ENCODE peak calls at places on chromosomes 5 and 9, in six cellular contexts. Q is breast epithelium, C is SK-N-SH, M is thoracic aorta, W is endothelial cell, L is AG10803. J is an unnamed sample.

GRCh38 chr9:121739971-121740370 is 88.5 kb downstream of the DAB2IP start:
- DNase-seq in Q (no peak), C (no peak), M (no peak), W (no peak), L (no peak), J (no peak)

GRCh38 chr5:171429543-171429910 is 10.1 kb downstream of the FGF18 start:
- DNase-seq in Q (no peak), C (no peak), M (no peak), W (no peak), L (no peak), J (no peak)

GRCh38 chr9:117546894-117547293 is 132.0 kb upstream of the ASTN2 start:
- DNase-seq in Q (no peak), C (peak; percentile 46), M (no peak), W (peak; percentile 38), L (no peak), J (peak; percentile 16)

GRCh38 chr5:83957188-83957587 is 236.5 kb upstream of the HAPLN1 start:
- DNase-seq in Q (no peak), C (no peak), M (no peak), W (no peak), L (no peak), J (no peak)

GRCh38 chr5:60066502-60066901 is 173.0 kb upstream of the PDE4D start:
- DNase-seq in Q (no peak), C (no peak), M (no peak), W (no peak), L (no peak), J (no peak)

GRCh38 chr5:95715799-95716461 is 15.2 kb upstream of the RHOBTB3 start:
- DNase-seq in Q (no peak), C (no peak), M (no peak), W (no peak), L (peak; percentile 88), J (peak; percentile 44)

GRCh38 chr9:83285836-83286235 is 222.9 kb upstream of the RASEF start:
- DNase-seq in Q (no peak), C (no peak), M (no peak), W (no peak), L (no peak), J (no peak)

GRCh38 chr5:96072138-96072790 is 110.6 kb upstream of the ELL2 start:
- DNase-seq in Q (no peak), C (no peak), M (no peak), W (no peak), L (no peak), J (no peak)

GRCh38 chr9:129759329-129759728 is 6.5 kb upstream of the PTGES start:
- DNase-seq in Q (no peak), C (no peak), M (no peak), W (no peak), L (no peak), J (no peak)

GRCh38 chr9:107755267-107755666 is 265.7 kb upstream of the KLF4 start:
- DNase-seq in Q (peak; percentile 46), C (no peak), M (no peak), W (no peak), L (peak; percentile 75), J (no peak)

GRCh38 chr5:66565878-66566277 is 30.3 kb upstream of the MAST4 start:
- DNase-seq in Q (no peak), C (no peak), M (no peak), W (no peak), L (no peak), J (no peak)

GRCh38 chr9:134396258-134396742 is 70.0 kb downstream of the RXRA start:
- DNase-seq in Q (no peak), C (no peak), M (no peak), W (no peak), L (no peak), J (peak; percentile 92)

DNA sequence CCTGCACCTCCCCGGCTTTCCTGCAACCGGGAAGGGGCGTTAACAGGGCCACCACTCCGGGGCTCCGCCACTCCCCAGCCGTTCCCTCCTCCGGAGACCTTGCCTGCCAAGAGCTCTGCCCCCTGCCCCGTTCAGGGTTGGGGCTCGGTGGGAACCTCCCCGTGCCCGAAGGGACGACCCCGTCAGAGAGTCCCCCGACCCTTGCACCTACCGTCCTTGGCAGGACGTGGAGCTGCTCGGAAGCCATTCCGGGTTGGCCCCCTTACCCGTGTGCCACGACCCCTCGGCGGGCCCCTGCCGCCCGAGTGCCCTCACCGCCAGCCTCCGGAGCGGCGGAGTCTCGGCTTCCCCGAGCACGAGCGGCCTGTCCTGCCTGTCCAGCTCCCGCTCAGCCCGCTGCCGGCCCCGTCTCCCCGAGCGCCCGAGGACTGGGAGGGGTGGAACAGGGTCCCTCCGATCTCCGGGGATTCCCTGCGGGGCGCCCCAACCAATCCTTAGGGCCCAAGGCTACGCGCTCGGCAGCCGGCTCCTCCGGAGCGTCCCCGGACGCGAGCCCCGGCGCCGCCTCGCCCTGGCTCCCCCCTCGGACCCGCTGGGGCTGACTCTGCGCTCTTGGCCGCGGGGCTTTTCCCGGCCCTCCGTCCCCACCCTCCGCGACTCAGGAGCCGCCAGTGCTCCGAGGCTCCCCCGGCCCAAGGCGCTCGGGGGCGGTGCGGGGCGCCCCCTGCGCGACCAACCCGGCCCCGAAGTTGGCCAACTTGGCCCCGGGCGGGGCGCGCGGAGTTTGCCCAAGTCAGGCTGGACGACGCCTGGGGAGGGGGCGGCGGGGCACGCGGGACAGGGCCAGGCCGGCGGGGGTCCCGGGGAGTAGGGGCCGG is 721 bp downstream of the ADAMTS2 start:
- DNase-seq in Q (no peak), C (peak; percentile 76), M (no peak), W (peak; percentile 33), L (no peak), J (no peak)
- TF ChIP-seq CTCF in Q (peak; percentile 7), C (no peak), M (peak; percentile 6), W (peak; percentile 9), L (no peak), J (no peak)

DNA sequence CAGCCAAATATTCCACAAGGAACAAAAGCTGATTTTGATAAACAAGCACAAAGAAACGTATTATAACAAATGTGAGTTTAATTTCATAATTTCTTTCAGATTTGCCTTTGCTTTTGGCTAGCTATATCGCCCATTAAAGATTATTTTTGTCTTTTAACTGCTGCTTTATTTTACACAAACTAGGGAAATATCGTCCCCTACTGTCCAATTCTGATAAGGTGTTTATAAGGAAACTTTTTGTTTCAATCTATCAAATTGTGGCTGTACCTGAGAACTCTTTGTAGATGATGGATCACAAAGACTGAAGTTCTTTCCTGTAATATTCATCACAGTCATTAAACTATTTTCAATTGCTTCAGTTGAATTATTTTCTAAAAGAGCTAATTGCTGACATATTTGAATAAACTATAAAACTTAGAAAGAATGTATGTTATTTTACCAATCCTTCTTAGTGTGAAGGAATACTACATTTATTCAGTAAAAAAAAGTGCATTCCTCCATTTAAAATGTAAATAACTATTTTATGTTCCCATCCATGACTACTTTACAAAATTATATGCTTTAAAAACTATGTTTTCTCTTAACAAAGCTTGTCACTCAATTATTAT is 431.3 kb upstream of the ITGA1 start:
- DNase-seq in Q (no peak), C (peak; percentile 25), M (no peak), W (no peak), L (peak; percentile 1), J (no peak)
- TF ChIP-seq CTCF in Q (no peak), C (peak; percentile 80), M (no peak), W (peak; percentile 76), L (peak; percentile 64), J (peak; percentile 64)

DNA sequence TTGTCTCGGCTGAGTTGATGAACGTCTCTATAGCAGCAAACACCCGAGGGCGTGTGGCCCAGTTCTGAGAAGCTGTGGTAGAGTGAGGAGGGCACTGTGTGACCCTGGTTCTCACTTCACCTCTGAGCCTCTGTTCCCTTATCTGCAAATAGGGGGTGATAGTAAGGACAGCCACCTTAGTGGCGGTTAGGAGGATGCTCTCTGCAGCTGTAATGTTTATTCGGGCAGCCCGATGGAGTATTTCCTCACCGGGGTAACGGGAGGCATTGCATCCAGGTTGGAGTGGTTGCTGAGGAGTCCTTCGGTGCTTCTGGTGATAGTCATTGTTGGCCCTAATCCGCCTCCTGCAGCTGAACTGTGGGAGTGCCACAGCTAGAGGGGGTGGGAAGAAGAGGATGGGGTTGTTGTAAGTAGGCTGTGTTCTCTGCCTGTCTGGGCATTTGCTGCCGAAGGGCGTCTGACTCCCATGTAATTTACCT is 13.9 kb downstream of the PRRC2B start:
- DNase-seq in Q (peak; percentile 50), C (no peak), M (no peak), W (peak; percentile 43), L (peak; percentile 52), J (peak; percentile 61)
- TF ChIP-seq CTCF in Q (peak; percentile 42), C (peak; percentile 22), M (peak; percentile 41), W (no peak), L (peak; percentile 51), J (peak; percentile 54)

DNA sequence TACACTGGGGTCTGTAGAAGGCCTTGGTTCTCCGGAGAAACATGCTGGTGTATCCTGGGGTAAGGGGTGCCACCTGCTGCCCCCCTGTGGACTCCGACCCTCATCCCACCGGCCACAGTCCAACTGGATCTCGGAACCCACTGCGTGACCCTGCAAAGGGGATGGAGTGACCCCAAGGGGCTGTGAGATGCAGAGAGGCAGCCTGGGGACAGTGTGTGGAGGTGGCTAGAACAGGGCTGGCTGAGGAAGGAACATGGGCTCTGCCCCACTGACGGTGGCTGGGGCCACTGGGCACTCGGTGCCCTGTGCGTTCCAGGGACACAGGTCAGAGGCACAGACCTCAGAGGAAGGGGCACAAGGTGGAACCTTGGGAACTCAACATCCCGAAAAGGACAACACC is 2.3 kb downstream of the NACC2 start:
- DNase-seq in Q (no peak), C (no peak), M (no peak), W (no peak), L (no peak), J (no peak)
- TF ChIP-seq CTCF in Q (no peak), C (no peak), M (no peak), W (no peak), L (no peak), J (no peak)

J was measured in activated CD8-positive, alpha-beta T cell treated with anti-CD3 and anti-CD28 coated beads for 36 hours.